ENCODE peak calls at places on chromosomes 12 and 14, in nine cellular contexts. A is Kasumi-1; V is T47D; D is NCI-H146; M is effector CD4-positive, alpha-beta T cell; C is fibroblast of lung; H is CD4-positive, CD25-positive, alpha-beta regulatory T cell; Z is Calu3; U is AG10803. E is an unnamed sample.

GRCh38 chr14:49892636-49893308 is at the start of gene ARF6:
- DNase-seq in A (peak; percentile 93), V (peak; percentile 98), D (peak; percentile 97), M (peak; percentile 90), C (peak; percentile 96), H (peak; percentile 91), Z (peak; percentile 98), U (peak; percentile 97), E (peak; percentile 80)

GRCh38 chr14:94591871-94592270 is 10.6 kb downstream of the SERPINA5 start:
- DNase-seq in A (no peak), V (no peak), D (no peak), M (no peak), C (no peak), H (no peak), Z (no peak), U (no peak), E (no peak)

GRCh38 chr14:94592457-94592856 is 11.2 kb downstream of the SERPINA5 start:
- DNase-seq in A (no peak), V (no peak), D (no peak), M (no peak), C (no peak), H (no peak), Z (no peak), U (no peak), E (no peak)

GRCh38 chr12:53268637-53269562 is 801 bp downstream of the ESPL1 start:
- DNase-seq in A (no peak), V (no peak), D (no peak), M (no peak), C (no peak), H (no peak), Z (no peak), U (peak; percentile 17), E (no peak)

GRCh38 chr14:78170203-78170602 is at the start of gene NRXN3:
- DNase-seq in A (peak; percentile 5), V (no peak), D (peak; percentile 73), M (no peak), C (peak; percentile 10), H (no peak), Z (peak; percentile 35), U (no peak), E (no peak)

GRCh38 chr12:129074379-129074778 is 221.1 kb downstream of the GLT1D1 start:
- DNase-seq in A (no peak), V (no peak), D (no peak), M (no peak), C (no peak), H (no peak), Z (no peak), U (no peak), E (no peak)

GRCh38 chr12:75814856-75815754 is 216.5 kb downstream of the PHLDA1 start:
- DNase-seq in A (peak; percentile 22), V (no peak), D (peak; percentile 20), M (peak; percentile 8), C (peak; percentile 97), H (peak; percentile 55), Z (peak; percentile 38), U (peak; percentile 97), E (no peak)

GRCh38 chr12:68259318-68259940 is 6.0 kb upstream of the IL22 start:
- DNase-seq in A (no peak), V (no peak), D (no peak), M (no peak), C (peak; percentile 96), H (no peak), Z (no peak), U (peak; percentile 68), E (no peak)

GRCh38 chr14:35854696-35855270 is 28.6 kb downstream of the BRMS1L start:
- DNase-seq in A (no peak), V (no peak), D (no peak), M (no peak), C (no peak), H (no peak), Z (no peak), U (no peak), E (no peak)

GRCh38 chr12:58966939-58967338 is 46.6 kb upstream of the LRIG3 start:
- DNase-seq in A (no peak), V (no peak), D (no peak), M (no peak), C (peak; percentile 15), H (no peak), Z (no peak), U (peak; percentile 20), E (no peak)

GRCh38 chr12:122062832-122063690 is 15.5 kb upstream of the MLXIP start:
- DNase-seq in A (peak; percentile 93), V (no peak), D (peak; percentile 44), M (no peak), C (peak; percentile 61), H (no peak), Z (peak; percentile 65), U (peak; percentile 62), E (peak; percentile 40)

GRCh38 chr12:101230547-101230946 is 20.5 kb upstream of the SLC5A8 start:
- DNase-seq in A (no peak), V (no peak), D (no peak), M (no peak), C (peak; percentile 81), H (no peak), Z (no peak), U (peak; percentile 76), E (no peak)

GRCh38 chr14:52068741-52069616 is at the start of gene NID2:
- DNase-seq in A (peak; percentile 63), V (no peak), D (no peak), M (peak; percentile 11), C (peak; percentile 88), H (no peak), Z (peak; percentile 19), U (peak; percentile 93), E (peak; percentile 76)

GRCh38 chr14:82190812-82191211 is 657.2 kb upstream of the SEL1L start:
- DNase-seq in A (no peak), V (no peak), D (no peak), M (no peak), C (no peak), H (no peak), Z (no peak), U (no peak), E (no peak)

GRCh38 chr12:117646595-117646994 is 285.2 kb upstream of the NOS1 start:
- DNase-seq in A (no peak), V (no peak), D (no peak), M (no peak), C (no peak), H (no peak), Z (no peak), U (no peak), E (no peak)

GRCh38 chr12:30970559-30971202 is 44.1 kb downstream of the TSPAN11 start:
- DNase-seq in A (no peak), V (peak; percentile 31), D (peak; percentile 81), M (no peak), C (no peak), H (no peak), Z (peak; percentile 51), U (no peak), E (no peak)

GRCh38 chr12:126038434-126038833 is 973.2 kb downstream of the AACS start:
- DNase-seq in A (no peak), V (no peak), D (no peak), M (no peak), C (no peak), H (no peak), Z (no peak), U (no peak), E (no peak)

GRCh38 chr14:89498836-89499235 is 81.8 kb upstream of the FOXN3 start:
- DNase-seq in A (no peak), V (no peak), D (no peak), M (no peak), C (no peak), H (no peak), Z (no peak), U (no peak), E (no peak)

GRCh38 chr12:112361271-112361670 is 21.0 kb downstream of the HECTD4 start:
- DNase-seq in A (no peak), V (no peak), D (no peak), M (no peak), C (no peak), H (no peak), Z (no peak), U (no peak), E (no peak)

GRCh38 chr14:54312166-54312801 is 84.5 kb upstream of the CDKN3 start:
- DNase-seq in A (peak; percentile 7), V (peak; percentile 67), D (no peak), M (no peak), C (peak; percentile 96), H (no peak), Z (peak; percentile 78), U (peak; percentile 92), E (no peak)

GRCh38 chr12:499837-500458 is 40.2 kb downstream of the B4GALNT3 start:
- DNase-seq in A (no peak), V (no peak), D (no peak), M (no peak), C (no peak), H (no peak), Z (no peak), U (no peak), E (no peak)

GRCh38 chr12:124740691-124741137 is 123.0 kb downstream of the SCARB1 start:
- DNase-seq in A (no peak), V (no peak), D (no peak), M (no peak), C (peak; percentile 72), H (no peak), Z (peak; percentile 78), U (no peak), E (no peak)

GRCh38 chr12:97560359-97560758 is 97.8 kb downstream of the RMST start:
- DNase-seq in A (no peak), V (no peak), D (peak; percentile 77), M (no peak), C (no peak), H (no peak), Z (no peak), U (no peak), E (no peak)

GRCh38 chr14:62443796-62444195 is 601.5 kb downstream of the KCNH5 start:
- DNase-seq in A (no peak), V (no peak), D (no peak), M (no peak), C (peak; percentile 97), H (no peak), Z (no peak), U (peak; percentile 34), E (no peak)

GRCh38 chr14:89911018-89911919 is 43.3 kb downstream of the EFCAB11 start:
- DNase-seq in A (no peak), V (no peak), D (no peak), M (no peak), C (peak; percentile 78), H (no peak), Z (peak; percentile 8), U (peak; percentile 87), E (no peak)

GRCh38 chr12:66662729-66663128 is 16.1 kb downstream of the GRIP1 start:
- DNase-seq in A (peak; percentile 12), V (no peak), D (no peak), M (no peak), C (peak; percentile 74), H (no peak), Z (no peak), U (peak; percentile 30), E (no peak)

GRCh38 chr14:76812093-76812421 is 625 bp downstream of the ANGEL1 start:
- DNase-seq in A (no peak), V (peak; percentile 37), D (peak; percentile 55), M (no peak), C (no peak), H (no peak), Z (no peak), U (no peak), E (peak; percentile 20)

GRCh38 chr12:120504587-120504986 is 8.7 kb downstream of the DYNLL1 start:
- DNase-seq in A (no peak), V (no peak), D (no peak), M (no peak), C (no peak), H (no peak), Z (no peak), U (no peak), E (no peak)

GRCh38 chr12:47686645-47687240 is 19.1 kb downstream of the RPAP3 start:
- DNase-seq in A (peak; percentile 81), V (peak; percentile 57), D (peak; percentile 24), M (no peak), C (peak; percentile 45), H (peak; percentile 45), Z (peak; percentile 10), U (peak; percentile 66), E (peak; percentile 28)

GRCh38 chr12:67594888-67595287 is 53.7 kb upstream of the DYRK2 start:
- DNase-seq in A (no peak), V (no peak), D (no peak), M (no peak), C (peak; percentile 7), H (no peak), Z (no peak), U (no peak), E (no peak)

GRCh38 chr12:46217686-46218508 is 50.9 kb downstream of the SLC38A1 start:
- DNase-seq in A (peak; percentile 93), V (no peak), D (no peak), M (peak; percentile 52), C (no peak), H (peak; percentile 82), Z (no peak), U (no peak), E (no peak)

E was measured in HuH-7.